ENCODE peak calls at places on chromosome 15, in four cellular contexts. One of them, this sample, is unnamed.

GRCh38 chr15:57541805-57542504 is 49.7 kb upstream of the MYZAP start:
- DNase-seq in right lobe of liver: peak
- DNase-seq in cardiac muscle cell: peak
- DNase-seq in activated T-cell treated with anti-CD3 and anti-CD28 coated beads for 1 hour: no peak
- DNase-seq in this sample: no peak

GRCh38 chr15:92930061-92930460 is 29.9 kb downstream of the CHD2 start:
- DNase-seq in right lobe of liver: no peak
- DNase-seq in cardiac muscle cell: no peak
- DNase-seq in activated T-cell treated with anti-CD3 and anti-CD28 coated beads for 1 hour: no peak
- DNase-seq in this sample: no peak

GRCh38 chr15:75036269-75036668 is 12.9 kb downstream of the PPCDC start:
- DNase-seq in right lobe of liver: no peak
- DNase-seq in cardiac muscle cell: no peak
- DNase-seq in activated T-cell treated with anti-CD3 and anti-CD28 coated beads for 1 hour: no peak
- DNase-seq in this sample: no peak

GRCh38 chr15:71362987-71363968 is 248.0 kb downstream of the THSD4 start:
- DNase-seq in right lobe of liver: no peak
- DNase-seq in cardiac muscle cell: no peak
- DNase-seq in activated T-cell treated with anti-CD3 and anti-CD28 coated beads for 1 hour: no peak
- DNase-seq in this sample: no peak

GRCh38 chr15:81038975-81039607 is 38.4 kb downstream of the TLNRD1 start:
- DNase-seq in right lobe of liver: peak
- DNase-seq in cardiac muscle cell: no peak
- DNase-seq in activated T-cell treated with anti-CD3 and anti-CD28 coated beads for 1 hour: no peak
- DNase-seq in this sample: no peak

GRCh38 chr15:31065824-31066223 is 35.7 kb downstream of the TRPM1 start:
- DNase-seq in right lobe of liver: no peak
- DNase-seq in cardiac muscle cell: no peak
- DNase-seq in activated T-cell treated with anti-CD3 and anti-CD28 coated beads for 1 hour: no peak
- DNase-seq in this sample: no peak

GRCh38 chr15:73979636-73980035 is 12.5 kb downstream of the STOML1 start:
- DNase-seq in right lobe of liver: no peak
- DNase-seq in cardiac muscle cell: no peak
- DNase-seq in activated T-cell treated with anti-CD3 and anti-CD28 coated beads for 1 hour: no peak
- DNase-seq in this sample: no peak

GRCh38 chr15:77042955-77043920 is 27.7 kb downstream of the TSPAN3 start:
- DNase-seq in right lobe of liver: no peak
- DNase-seq in cardiac muscle cell: no peak
- DNase-seq in activated T-cell treated with anti-CD3 and anti-CD28 coated beads for 1 hour: no peak
- DNase-seq in this sample: no peak

GRCh38 chr15:39438795-39439577 is 141.9 kb upstream of the THBS1 start:
- DNase-seq in right lobe of liver: no peak
- DNase-seq in cardiac muscle cell: peak
- DNase-seq in activated T-cell treated with anti-CD3 and anti-CD28 coated beads for 1 hour: no peak
- DNase-seq in this sample: no peak

This sample was measured in effector CD4-positive, alpha-beta T cell.